ENCODE peak calls at places on chromosomes 12 and 14, in five cellular contexts. H is H1, R is GM12878, X is HepG2, N is NT2/D1. S is an unnamed sample.

GRCh38 chr12:104682790-104683279 is 226.1 kb downstream of the CHST11 start:
- DNase-seq in R (peak), X (no peak), H (no peak), N (no peak), S (no peak)

GRCh38 chr12:19529933-19530630 is 90.8 kb downstream of the AEBP2 start:
- DNase-seq in N (no peak), X (no peak), R (no peak), H (no peak), S (no peak)

GRCh38 chr12:91367234-91367849 is 184.7 kb upstream of the DCN start:
- DNase-seq in X (peak), N (no peak), H (no peak), R (no peak), S (peak)

GRCh38 chr14:94120667-94121335 is 8.6 kb downstream of the IFI27L2 start:
- DNase-seq in R (no peak), X (no peak), H (no peak), N (no peak), S (no peak)

GRCh38 chr12:54052745-54053624 is 650 bp upstream of the HOXC4 start:
- DNase-seq in N (no peak), R (peak), H (no peak), X (no peak), S (peak)

GRCh38 chr14:104360522-104360921 is 219.0 kb upstream of the C14orf180 start:
- DNase-seq in N (no peak), X (no peak), R (no peak), H (no peak), S (no peak)

GRCh38 chr14:52977798-52978197 is 26.9 kb upstream of the FERMT2 start:
- DNase-seq in N (no peak), H (no peak), X (no peak), R (no peak), S (no peak)

GRCh38 chr12:9253464-9253863 is 45.3 kb upstream of the PZP start:
- DNase-seq in X (no peak), N (no peak), H (no peak), R (no peak), S (no peak)

GRCh38 chr12:84701041-84701440 is 211.6 kb downstream of the SLC6A15 start:
- DNase-seq in X (no peak), H (no peak), N (no peak), R (no peak), S (no peak)

GRCh38 chr12:50390284-50390683 is 6.1 kb downstream of the FAM186A start:
- DNase-seq in R (no peak), N (no peak), X (peak), H (no peak), S (no peak)

GRCh38 chr14:61562321-61563161 is 132.8 kb upstream of the HIF1A start:
- DNase-seq in H (no peak), N (no peak), X (peak), R (no peak), S (no peak)

GRCh38 chr14:93011650-93012317 is 88.8 kb downstream of the CHGA start:
- DNase-seq in H (no peak), R (no peak), N (no peak), X (no peak), S (no peak)

GRCh38 chr14:100471451-100472093 is 115.6 kb downstream of the BEGAIN start:
- DNase-seq in H (no peak), R (no peak), X (no peak), N (no peak), S (no peak)

GRCh38 chr12:99131761-99132199 is 486.7 kb downstream of the APAF1 start:
- DNase-seq in N (peak), H (peak), X (no peak), R (no peak), S (peak)

GRCh38 chr14:24634158-24634557 is at the start of gene GZMB:
- DNase-seq in X (no peak), R (no peak), N (no peak), H (no peak), S (no peak)

GRCh38 chr12:80846930-80847329 is 90.8 kb downstream of the LIN7A start:
- DNase-seq in R (no peak), X (no peak), H (no peak), N (no peak), S (no peak)

GRCh38 chr14:93946506-93947170 is 19.5 kb downstream of the FAM181A start:
- DNase-seq in R (no peak), X (no peak), H (no peak), N (no peak), S (no peak)

GRCh38 chr12:26630546-26631027 is 202.4 kb downstream of the ITPR2 start:
- DNase-seq in H (no peak), X (peak), R (no peak), N (no peak), S (no peak)

GRCh38 chr14:62674833-62675232 is 370.4 kb downstream of the KCNH5 start:
- DNase-seq in H (no peak), X (no peak), R (no peak), N (no peak), S (no peak)

GRCh38 chr12:30400349-30400748 is 295.3 kb downstream of the IPO8 start:
- DNase-seq in R (no peak), X (no peak), H (no peak), N (no peak), S (no peak)

GRCh38 chr14:29738056-29738455 is 189.6 kb downstream of the PRKD1 start:
- DNase-seq in X (no peak), N (no peak), H (no peak), R (no peak), S (no peak)

GRCh38 chr12:69985656-69986055 is 160.6 kb downstream of the MYRFL start:
- DNase-seq in X (peak), N (peak), H (peak), R (no peak), S (peak)

GRCh38 chr14:95290769-95291440 is 28.8 kb downstream of the CLMN start:
- DNase-seq in H (no peak), X (no peak), R (no peak), N (no peak), S (no peak)

GRCh38 chr12:104011265-104011664 is 38.7 kb downstream of the GLT8D2 start:
- DNase-seq in H (no peak), R (no peak), N (no peak), X (no peak), S (no peak)

DNA sequence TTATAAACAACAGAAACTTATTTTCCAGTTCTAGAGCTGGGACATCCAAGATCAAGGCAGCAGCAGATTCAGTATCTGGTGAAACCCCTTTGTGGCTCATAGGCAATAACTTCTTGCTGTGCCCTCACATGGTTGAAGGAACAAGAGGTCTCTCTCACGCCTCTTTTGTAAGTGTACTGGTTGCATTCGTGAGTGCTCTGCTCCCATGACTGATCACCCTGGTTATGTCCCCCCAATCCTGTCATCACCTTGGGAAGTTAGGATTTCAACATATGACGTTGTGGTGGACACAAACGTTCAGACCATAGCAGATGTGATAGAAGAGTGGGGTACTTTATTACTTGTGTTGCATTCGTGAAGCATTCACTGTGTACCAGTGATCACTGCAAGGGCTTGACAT is 184.0 kb downstream of the SRGAP1 start:
- DNase-seq in N (no peak), R (no peak), X (no peak), H (no peak), S (no peak)
- TF ChIP-seq SUZ12 in N (no peak), R (no peak), X (no peak), H (no peak), S (no peak)

GRCh38 chr14:51208982-51209381 is 31.1 kb upstream of the TMX1 start:
- DNase-seq in R (no peak), H (no peak), X (no peak), N (no peak), S (no peak)
- TF ChIP-seq SUZ12 in R (no peak), H (no peak), X (no peak), N (no peak), S (no peak)

DNA sequence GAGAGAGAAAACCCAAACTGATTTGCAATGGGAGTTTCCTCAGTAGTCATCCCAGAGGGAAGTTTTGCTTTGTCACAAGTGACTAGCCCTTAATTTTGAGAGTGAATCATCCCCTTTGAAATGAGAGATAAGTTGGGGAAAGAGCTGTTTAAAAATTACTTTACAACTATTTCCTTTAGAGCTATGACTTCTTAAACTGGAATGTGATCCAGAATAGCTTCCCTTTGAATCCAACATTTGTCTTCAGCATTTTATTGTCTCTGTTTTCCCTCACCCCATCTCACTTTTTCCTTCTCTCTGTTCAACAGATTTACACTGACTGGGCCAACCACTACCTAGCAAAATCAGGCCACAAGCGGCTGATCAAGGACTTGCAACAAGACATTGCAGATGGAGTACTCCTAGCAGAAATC is 109.3 kb downstream of the NAV3 start:
- DNase-seq in N (no peak), R (no peak), X (no peak), H (no peak), S (no peak)
- TF ChIP-seq SUZ12 in N (no peak), R (no peak), X (no peak), H (no peak), S (no peak)

DNA sequence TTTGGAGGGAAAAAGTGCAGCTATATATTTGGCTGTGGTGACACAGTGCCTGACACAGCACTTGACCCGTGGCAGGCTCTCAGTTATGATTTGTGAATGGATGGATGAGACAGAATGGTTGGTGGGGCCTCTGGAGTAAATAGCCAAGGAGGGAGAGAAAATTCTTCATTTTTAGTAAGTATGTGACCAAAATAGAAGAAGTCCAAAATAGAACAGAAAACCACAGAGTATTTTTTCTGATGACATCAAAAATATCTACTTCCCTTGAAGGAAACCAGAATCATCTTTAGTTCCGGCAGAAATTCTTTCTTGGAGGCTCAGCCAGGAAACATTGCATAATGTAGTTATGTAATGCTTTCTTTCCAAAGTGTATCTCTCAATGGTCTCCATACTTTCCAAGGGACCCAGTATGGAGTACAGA is 81.9 kb upstream of the WSCD2 start:
- DNase-seq in X (no peak), H (no peak), N (no peak), R (no peak), S (no peak)
- TF ChIP-seq SUZ12 in X (no peak), H (no peak), N (no peak), R (no peak), S (no peak)